ENCODE peak calls at places on chromosomes 2 and 18, in five cellular contexts. J is psoas muscle, S is AG04450, K is HL-60, M is right cardiac atrium. U is an unnamed sample.

GRCh38 chr2:29015701-29016470 is 34.8 kb downstream of the TOGARAM2 start:
- DNase-seq in M (peak; percentile 85), S (no peak), J (peak; percentile 84), K (no peak), U (no peak)

GRCh38 chr2:33131820-33132219 is 185.1 kb downstream of the LTBP1 start:
- DNase-seq in M (no peak), J (no peak), K (no peak), S (no peak), U (no peak)

GRCh38 chr2:219124379-219125110 is 36.1 kb downstream of the NHEJ1 start:
- DNase-seq in K (no peak), M (peak; percentile 56), J (no peak), S (no peak), U (no peak)

GRCh38 chr2:240333985-240334384 is 101.5 kb upstream of the GPC1 start:
- DNase-seq in J (no peak), S (no peak), M (no peak), K (no peak), U (no peak)

GRCh38 chr18:26655614-26656400 is 107.5 kb upstream of the KCTD1 start:
- DNase-seq in K (no peak), J (peak; percentile 61), M (peak; percentile 86), S (no peak), U (peak; percentile 59)

GRCh38 chr2:10278029-10278762 is 24.5 kb upstream of the HPCAL1 start:
- DNase-seq in S (no peak), J (peak; percentile 84), K (peak; percentile 93), M (peak; percentile 87), U (peak; percentile 81)

GRCh38 chr2:1663621-1664020 is 80.7 kb downstream of the PXDN start:
- DNase-seq in S (no peak), J (peak; percentile 32), K (no peak), M (no peak), U (no peak)

GRCh38 chr2:69188174-69188900 is 175.4 kb downstream of the ANTXR1 start:
- DNase-seq in S (no peak), M (no peak), J (no peak), K (no peak), U (no peak)

GRCh38 chr2:173858297-173858731 is 106.9 kb downstream of the SP3 start:
- DNase-seq in J (no peak), M (no peak), S (no peak), K (no peak), U (no peak)

GRCh38 chr2:159545080-159545479 is 71.3 kb downstream of the BAZ2B start:
- DNase-seq in J (no peak), M (no peak), K (no peak), S (no peak), U (no peak)

GRCh38 chr2:97966545-97967215 is 29.1 kb downstream of the TMEM131 start:
- DNase-seq in K (no peak), S (no peak), J (no peak), M (no peak), U (no peak)

GRCh38 chr2:101820519-101820918 is 123.0 kb downstream of the MAP4K4 start:
- DNase-seq in J (no peak), M (no peak), K (no peak), S (no peak), U (no peak)

GRCh38 chr2:101818531-101819451 is 121.3 kb downstream of the MAP4K4 start:
- DNase-seq in J (no peak), S (peak; percentile 60), M (no peak), K (no peak), U (no peak)

GRCh38 chr2:101821828-101822458 is 124.4 kb downstream of the MAP4K4 start:
- DNase-seq in S (no peak), J (no peak), K (no peak), M (no peak), U (no peak)

GRCh38 chr2:101823347-101823791 is 125.9 kb downstream of the MAP4K4 start:
- DNase-seq in J (no peak), K (no peak), M (peak; percentile 57), S (peak; percentile 32), U (peak; percentile 52)

DNA sequence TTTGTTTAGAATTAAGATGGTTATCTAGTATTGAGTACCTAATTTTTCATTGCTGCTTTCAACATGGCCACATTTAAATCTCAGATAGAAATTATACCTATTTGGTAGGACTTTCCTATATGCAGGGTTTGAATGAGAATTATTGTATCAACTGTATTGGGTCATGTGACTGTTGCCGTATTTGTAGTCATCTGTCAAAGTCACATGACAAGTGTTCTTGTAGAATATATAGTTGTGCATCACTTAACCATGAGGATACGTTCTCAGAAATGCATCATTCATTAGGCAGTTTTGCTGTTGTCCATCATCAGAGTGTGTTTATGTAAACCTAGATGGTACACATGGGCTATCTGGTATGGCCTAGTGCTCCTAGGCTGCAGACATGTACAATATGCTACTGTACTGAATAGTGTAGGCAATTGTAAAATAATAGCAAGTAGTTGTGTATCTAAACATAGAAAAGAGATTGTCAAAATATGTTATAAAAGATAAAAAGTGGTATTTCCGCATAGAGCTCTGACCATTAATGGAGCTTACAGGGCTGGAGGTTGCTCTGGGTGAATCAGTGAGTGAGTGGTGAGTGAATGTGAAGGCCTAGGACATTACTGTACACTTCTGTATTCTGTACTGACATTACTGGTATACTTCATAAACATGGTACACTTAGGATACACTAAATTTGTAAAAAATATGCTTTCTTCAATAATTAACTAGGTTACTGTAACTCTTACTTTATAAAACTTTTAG is 123.7 kb downstream of the MAP4K4 start:
- DNase-seq in J (no peak), K (no peak), S (no peak), M (no peak), U (no peak)
- H3K27ac ChIP-seq in J (no peak overlapping the region), K (no peak overlapping the region), S (no peak overlapping the region), M (no peak overlapping the region), U (no peak overlapping the region)

DNA sequence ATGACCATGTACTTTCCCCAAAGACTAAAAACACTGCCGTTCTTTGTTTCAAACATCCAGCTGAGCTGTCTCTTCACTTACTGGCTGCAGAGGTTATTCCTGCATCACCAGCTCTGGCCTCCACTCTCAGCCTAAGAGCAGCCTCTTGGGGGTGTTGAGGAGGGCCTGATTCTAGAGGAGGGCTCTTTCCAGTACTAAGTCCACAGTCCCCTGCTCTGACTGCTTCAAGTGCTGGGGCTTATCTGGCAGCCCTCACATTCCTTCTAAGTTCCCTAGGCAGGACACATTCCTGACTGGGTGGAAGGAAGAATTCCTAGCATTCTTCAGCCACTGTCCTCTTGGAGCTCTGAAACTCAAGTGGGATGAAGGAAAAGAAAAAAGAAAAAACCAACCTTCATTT is 32.9 kb upstream of the EHBP1 start:
- DNase-seq in M (peak; percentile 43), K (no peak), S (peak; percentile 43), J (no peak), U (no peak)
- H3K27ac ChIP-seq in M (peak overlapping the region; percentile 34), K (no peak overlapping the region), S (peak overlapping the region; percentile 63), J (no peak overlapping the region), U (peak overlapping the region; percentile 36)

GRCh38 chr2:119541476-119541875 is 2.8 kb upstream of the CFAP221 start:
- DNase-seq in K (no peak), S (no peak), M (no peak), J (no peak), U (no peak)
- H3K27ac ChIP-seq in K (no peak overlapping the region), S (no peak overlapping the region), M (no peak overlapping the region), J (no peak overlapping the region), U (no peak overlapping the region)

GRCh38 chr18:34772887-34773286 is 62.8 kb downstream of the DTNA start:
- DNase-seq in K (no peak), S (no peak), J (peak; percentile 48), M (no peak), U (no peak)
- H3K27ac ChIP-seq in K (no peak overlapping the region), S (peak overlapping the region; percentile 34), J (peak overlapping the region; percentile 81), M (peak overlapping the region; percentile 97), U (peak overlapping the region; percentile 13)

GRCh38 chr2:142585785-142586184 is 291.7 kb upstream of the KYNU start:
- DNase-seq in M (no peak), K (no peak), J (no peak), S (no peak), U (no peak)
- H3K27ac ChIP-seq in M (no peak overlapping the region), K (no peak overlapping the region), J (no peak overlapping the region), S (no peak overlapping the region), U (no peak overlapping the region)

DNA sequence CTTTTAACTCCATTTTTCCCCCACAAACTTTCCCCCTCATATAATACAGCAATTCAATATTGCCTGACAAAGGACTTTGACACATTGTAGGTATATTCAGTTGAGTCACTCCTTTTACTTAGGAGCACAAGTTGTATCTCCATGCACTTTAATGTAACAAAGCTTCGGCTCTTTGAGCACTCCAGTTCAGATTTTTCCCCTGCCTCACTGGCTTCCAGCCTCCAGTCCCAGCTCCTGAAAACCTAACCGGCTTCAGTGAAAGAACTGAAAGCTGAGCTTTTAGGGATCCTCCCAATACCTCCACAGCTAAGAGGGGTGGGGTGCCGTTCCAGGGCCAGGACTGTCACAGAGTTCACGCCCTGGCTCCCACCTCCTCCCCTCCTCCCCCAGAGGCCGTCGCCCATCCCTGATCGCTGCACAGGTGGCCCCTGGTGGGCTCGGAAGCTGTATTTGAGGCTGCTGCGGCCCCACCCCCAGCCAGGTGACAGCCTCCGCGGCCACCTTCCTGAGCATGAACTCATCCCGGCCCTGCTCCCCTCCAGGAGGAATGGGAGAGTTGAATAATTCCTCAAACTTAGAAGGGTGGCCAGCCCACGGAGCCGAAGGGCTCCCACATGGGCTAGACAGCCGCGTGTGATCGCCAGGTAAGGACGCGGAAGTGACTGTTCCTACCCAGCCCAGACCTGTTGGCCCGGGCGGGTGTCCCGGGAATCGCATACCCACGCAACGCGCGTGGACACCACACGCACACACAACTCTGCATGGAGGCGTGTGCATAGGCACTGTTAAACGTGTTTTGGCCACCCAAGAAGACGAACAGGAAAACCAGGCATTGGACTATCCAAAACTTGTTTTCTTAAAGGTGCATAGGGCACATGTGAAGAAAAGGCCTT is 1.8 kb downstream of the MYO5B start:
- DNase-seq in S (no peak), J (no peak), M (no peak), K (no peak), U (no peak)
- H3K27ac ChIP-seq in S (no peak overlapping the region), J (no peak overlapping the region), M (no peak overlapping the region), K (no peak overlapping the region), U (no peak overlapping the region)

GRCh38 chr2:37589298-37589697 is 82.1 kb downstream of the CDC42EP3 start:
- DNase-seq in S (no peak), M (no peak), J (no peak), K (no peak), U (no peak)

GRCh38 chr2:37588316-37588777 is 83.1 kb downstream of the CDC42EP3 start:
- DNase-seq in S (no peak), K (no peak), J (no peak), M (no peak), U (no peak)

GRCh38 chr2:37593024-37593423 is 78.4 kb downstream of the CDC42EP3 start:
- DNase-seq in M (no peak), K (no peak), S (no peak), J (no peak), U (no peak)

GRCh38 chr2:37590119-37590571 is 81.3 kb downstream of the CDC42EP3 start:
- DNase-seq in S (no peak), K (no peak), M (no peak), J (no peak), U (peak; percentile 68)

DNA sequence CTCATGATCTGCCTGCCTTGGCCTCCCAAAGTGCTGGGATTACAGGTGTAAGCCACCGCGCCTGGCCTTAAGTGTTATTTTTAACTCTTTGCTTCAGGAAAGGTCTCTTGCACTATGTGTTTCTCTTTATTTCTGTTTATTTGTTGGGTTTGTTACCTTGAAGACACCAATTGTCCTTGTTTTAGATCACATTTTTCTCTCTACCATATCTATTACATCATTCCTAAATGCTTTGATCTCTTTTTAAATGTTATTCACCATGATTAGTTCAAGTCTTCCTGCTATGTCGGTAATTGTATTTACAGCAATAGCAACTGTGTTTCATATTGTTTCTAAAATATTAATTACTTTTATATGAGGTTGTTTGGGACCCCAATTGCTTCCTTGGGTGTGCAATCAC is 77.7 kb downstream of the CDC42EP3 start:
- DNase-seq in K (no peak), M (no peak), J (no peak), S (no peak), U (no peak)
- H3K27ac ChIP-seq in K (no peak overlapping the region), M (no peak overlapping the region), J (no peak overlapping the region), S (no peak overlapping the region), U (no peak overlapping the region)

GRCh38 chr18:48945953-48946217 is 4.9 kb downstream of the SMAD7 start:
- DNase-seq in S (no peak), J (no peak), M (no peak), K (no peak), U (peak; percentile 8)
- H3K27ac ChIP-seq in S (no peak overlapping the region), J (peak overlapping the region; percentile 99), M (peak overlapping the region; percentile 13), K (no peak overlapping the region), U (peak overlapping the region; percentile 99)

U was measured in uterus.